ENCODE peak calls at places on chromosome 13, in four cellular contexts. N, Y, G and S are unnamed samples.

GRCh38 chr13:113413178-113413897 is 40.0 kb downstream of the ADPRHL1 start:
- DNase-seq in G (no peak), N (no peak), Y (no peak), S (no peak)

GRCh38 chr13:93559718-93560117 is 333.1 kb downstream of the GPC6 start:
- DNase-seq in N (peak), Y (no peak), G (peak), S (no peak)

GRCh38 chr13:26132756-26133155 is 80.9 kb upstream of the SHISA2 start:
- DNase-seq in Y (no peak), G (no peak), N (peak), S (no peak)

GRCh38 chr13:32846020-32846451 is 170.2 kb upstream of the KL start:
- DNase-seq in N (no peak), Y (no peak), G (no peak), S (no peak)

GRCh38 chr13:74187564-74187963 is 53.4 kb upstream of the KLF12 start:
- DNase-seq in Y (no peak), G (no peak), N (no peak), S (no peak)

GRCh38 chr13:48448963-48449614 is 36.2 kb upstream of the LPAR6 start:
- DNase-seq in Y (no peak), G (no peak), N (peak), S (no peak)

GRCh38 chr13:56561327-56561726 is 579.4 kb upstream of the PRR20A start:
- DNase-seq in N (no peak), G (no peak), Y (no peak), S (no peak)

GRCh38 chr13:85825454-85825853 is 26.2 kb upstream of the SLITRK6 start:
- DNase-seq in N (peak), G (no peak), Y (no peak), S (no peak)

GRCh38 chr13:66803013-66803739 is 427.0 kb downstream of the PCDH9 start:
- DNase-seq in G (no peak), N (no peak), Y (no peak), S (no peak)

GRCh38 chr13:112255550-112256120 is 120.5 kb upstream of the SPACA7 start:
- DNase-seq in N (no peak), Y (no peak), G (no peak), S (no peak)

GRCh38 chr13:92315265-92315664 is 911.3 kb upstream of the GPC6 start:
- DNase-seq in N (peak), Y (no peak), G (no peak), S (no peak)